ENCODE peak calls at places on chromosomes 1 and 21, in eight cellular contexts. One of them, this sample, is unnamed.

GRCh38 chr1:204545202-204545601 is 29.0 kb downstream of the MDM4 start:
- DNase-seq in lower lobe of right lung: no peak
- DNase-seq in fibroblast of lung: peak; percentile 28
- DNase-seq in mucosa of descending colon: no peak
- DNase-seq in cardiac fibroblast: peak; percentile 57
- DNase-seq in breast epithelium: no peak
- DNase-seq in NB4: no peak
- DNase-seq in Caco-2: no peak
- DNase-seq in this sample: no peak

GRCh38 chr1:236099622-236100021 is 34.7 kb upstream of the NID1 start:
- DNase-seq in lower lobe of right lung: no peak
- DNase-seq in fibroblast of lung: no peak
- DNase-seq in mucosa of descending colon: no peak
- DNase-seq in cardiac fibroblast: no peak
- DNase-seq in breast epithelium: peak; percentile 24
- DNase-seq in NB4: no peak
- DNase-seq in Caco-2: no peak
- DNase-seq in this sample: no peak

GRCh38 chr1:4180066-4180735 is 280.1 kb upstream of the C1orf174 start:
- DNase-seq in lower lobe of right lung: no peak
- DNase-seq in fibroblast of lung: no peak
- DNase-seq in mucosa of descending colon: no peak
- DNase-seq in cardiac fibroblast: no peak
- DNase-seq in breast epithelium: peak; percentile 11
- DNase-seq in NB4: no peak
- DNase-seq in Caco-2: no peak
- DNase-seq in this sample: no peak

GRCh38 chr1:231338270-231339128 is at the start of gene SPRTN:
- DNase-seq in lower lobe of right lung: no peak
- DNase-seq in fibroblast of lung: peak; percentile 22
- DNase-seq in mucosa of descending colon: no peak
- DNase-seq in cardiac fibroblast: peak; percentile 22
- DNase-seq in breast epithelium: no peak
- DNase-seq in NB4: peak; percentile 49
- DNase-seq in Caco-2: no peak
- DNase-seq in this sample: no peak

GRCh38 chr1:112702067-112702395 is 4.9 kb downstream of the RHOC start:
- DNase-seq in lower lobe of right lung: no peak
- DNase-seq in fibroblast of lung: no peak
- DNase-seq in mucosa of descending colon: no peak
- DNase-seq in cardiac fibroblast: no peak
- DNase-seq in breast epithelium: no peak
- DNase-seq in NB4: no peak
- DNase-seq in Caco-2: no peak
- DNase-seq in this sample: no peak

GRCh38 chr1:82001345-82001744 is 200.6 kb downstream of the ADGRL2 start:
- DNase-seq in lower lobe of right lung: no peak
- DNase-seq in fibroblast of lung: no peak
- DNase-seq in mucosa of descending colon: no peak
- DNase-seq in cardiac fibroblast: no peak
- DNase-seq in breast epithelium: no peak
- DNase-seq in NB4: no peak
- DNase-seq in Caco-2: no peak
- DNase-seq in this sample: no peak

GRCh38 chr1:47986741-47987140 is 10.4 kb downstream of the TRABD2B start:
- DNase-seq in lower lobe of right lung: no peak
- DNase-seq in fibroblast of lung: no peak
- DNase-seq in mucosa of descending colon: no peak
- DNase-seq in cardiac fibroblast: no peak
- DNase-seq in breast epithelium: no peak
- DNase-seq in NB4: no peak
- DNase-seq in Caco-2: no peak
- DNase-seq in this sample: no peak

GRCh38 chr21:14918542-14918941 is 146.3 kb downstream of the NRIP1 start:
- DNase-seq in lower lobe of right lung: no peak
- DNase-seq in fibroblast of lung: no peak
- DNase-seq in mucosa of descending colon: no peak
- DNase-seq in cardiac fibroblast: peak; percentile 22
- DNase-seq in breast epithelium: no peak
- DNase-seq in NB4: no peak
- DNase-seq in Caco-2: no peak
- DNase-seq in this sample: no peak

GRCh38 chr1:21232044-21232443 is 55.3 kb upstream of the EIF4G3 start:
- DNase-seq in lower lobe of right lung: no peak
- DNase-seq in fibroblast of lung: peak; percentile 74
- DNase-seq in mucosa of descending colon: peak; percentile 77
- DNase-seq in cardiac fibroblast: peak; percentile 71
- DNase-seq in breast epithelium: no peak
- DNase-seq in NB4: peak; percentile 49
- DNase-seq in Caco-2: peak; percentile 46
- DNase-seq in this sample: no peak

GRCh38 chr1:96918406-96918805 is 196.8 kb downstream of the PTBP2 start:
- DNase-seq in lower lobe of right lung: no peak
- DNase-seq in fibroblast of lung: peak; percentile 77
- DNase-seq in mucosa of descending colon: no peak
- DNase-seq in cardiac fibroblast: peak; percentile 83
- DNase-seq in breast epithelium: no peak
- DNase-seq in NB4: no peak
- DNase-seq in Caco-2: no peak
- DNase-seq in this sample: no peak

GRCh38 chr1:112840631-112841624 is 115.1 kb downstream of the SLC16A1 start:
- DNase-seq in lower lobe of right lung: no peak
- DNase-seq in fibroblast of lung: no peak
- DNase-seq in mucosa of descending colon: peak; percentile 11
- DNase-seq in cardiac fibroblast: peak; percentile 16
- DNase-seq in breast epithelium: no peak
- DNase-seq in NB4: peak; percentile 76
- DNase-seq in Caco-2: no peak
- DNase-seq in this sample: peak; percentile 67

GRCh38 chr1:209513226-209513625 is 70.3 kb upstream of the CAMK1G start:
- DNase-seq in lower lobe of right lung: no peak
- DNase-seq in fibroblast of lung: peak; percentile 56
- DNase-seq in mucosa of descending colon: peak; percentile 6
- DNase-seq in cardiac fibroblast: peak; percentile 64
- DNase-seq in breast epithelium: no peak
- DNase-seq in NB4: peak; percentile 49
- DNase-seq in Caco-2: peak; percentile 38
- DNase-seq in this sample: no peak
- TF ChIP-seq CTCF in lower lobe of right lung: peak; percentile 39
- TF ChIP-seq CTCF in fibroblast of lung: peak; percentile 40
- TF ChIP-seq CTCF in mucosa of descending colon: no peak
- TF ChIP-seq CTCF in cardiac fibroblast: peak; percentile 72
- TF ChIP-seq CTCF in breast epithelium: no peak
- TF ChIP-seq CTCF in NB4: peak; percentile 56
- TF ChIP-seq CTCF in Caco-2: peak; percentile 64
- TF ChIP-seq CTCF in this sample: peak; percentile 56

DNA sequence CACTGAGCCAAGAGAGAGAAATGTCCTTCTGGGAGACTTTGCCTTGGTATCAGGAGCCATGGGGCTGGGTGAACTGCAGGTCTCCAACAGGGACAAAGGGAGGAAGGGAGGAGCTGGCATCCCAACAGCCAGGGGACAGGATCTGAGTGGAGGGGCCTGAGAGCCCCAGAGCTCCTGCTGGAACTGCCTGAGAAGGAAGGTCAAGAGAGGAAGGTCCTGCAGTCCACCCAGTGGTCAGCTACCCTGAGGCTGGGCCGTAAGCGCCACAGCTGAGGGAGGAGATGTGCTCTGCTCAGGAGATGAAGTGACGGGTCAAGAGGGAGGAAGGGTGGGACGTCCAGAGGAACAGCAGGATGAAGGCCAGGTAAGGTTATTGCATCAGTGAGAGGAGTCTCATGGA is 7.5 kb upstream of the CLEC20A start:
- DNase-seq in lower lobe of right lung: no peak
- DNase-seq in fibroblast of lung: no peak
- DNase-seq in mucosa of descending colon: no peak
- DNase-seq in cardiac fibroblast: no peak
- DNase-seq in breast epithelium: no peak
- DNase-seq in NB4: no peak
- DNase-seq in Caco-2: no peak
- DNase-seq in this sample: no peak
- H3K4me3 ChIP-seq in lower lobe of right lung: no peak overlapping the region
- H3K4me3 ChIP-seq in fibroblast of lung: no peak overlapping the region
- H3K4me3 ChIP-seq in mucosa of descending colon: no peak overlapping the region
- H3K4me3 ChIP-seq in cardiac fibroblast: no peak overlapping the region
- H3K4me3 ChIP-seq in breast epithelium: no peak overlapping the region
- H3K4me3 ChIP-seq in NB4: no peak overlapping the region
- H3K4me3 ChIP-seq in Caco-2: no peak overlapping the region
- H3K4me3 ChIP-seq in this sample: no peak overlapping the region

DNA sequence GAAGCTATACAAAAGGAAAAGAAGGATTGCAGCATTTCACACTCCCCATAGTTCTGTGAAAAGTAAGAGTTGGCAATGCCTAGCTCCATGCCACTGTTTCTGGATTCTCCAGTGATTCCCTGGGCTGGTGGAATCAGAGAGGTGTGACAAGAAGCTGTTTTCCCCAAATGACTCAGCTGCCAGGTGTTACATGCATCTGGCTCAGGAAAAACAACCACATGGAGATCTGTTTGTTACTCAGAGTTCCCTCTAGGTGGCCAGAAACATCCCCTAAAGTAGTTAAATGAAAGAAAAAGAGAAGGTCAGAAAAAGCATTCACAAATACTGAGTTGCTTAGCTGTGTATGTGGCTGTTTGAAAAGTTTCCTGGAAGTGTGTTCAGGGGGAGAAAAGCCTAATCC is 115.8 kb downstream of the UCK2 start:
- DNase-seq in lower lobe of right lung: no peak
- DNase-seq in fibroblast of lung: no peak
- DNase-seq in mucosa of descending colon: no peak
- DNase-seq in cardiac fibroblast: peak; percentile 11
- DNase-seq in breast epithelium: no peak
- DNase-seq in NB4: no peak
- DNase-seq in Caco-2: no peak
- DNase-seq in this sample: no peak
- TF ChIP-seq CTCF in lower lobe of right lung: no peak
- TF ChIP-seq CTCF in fibroblast of lung: no peak
- TF ChIP-seq CTCF in mucosa of descending colon: no peak
- TF ChIP-seq CTCF in cardiac fibroblast: no peak
- TF ChIP-seq CTCF in breast epithelium: no peak
- TF ChIP-seq CTCF in NB4: no peak
- TF ChIP-seq CTCF in Caco-2: no peak
- TF ChIP-seq CTCF in this sample: no peak

DNA sequence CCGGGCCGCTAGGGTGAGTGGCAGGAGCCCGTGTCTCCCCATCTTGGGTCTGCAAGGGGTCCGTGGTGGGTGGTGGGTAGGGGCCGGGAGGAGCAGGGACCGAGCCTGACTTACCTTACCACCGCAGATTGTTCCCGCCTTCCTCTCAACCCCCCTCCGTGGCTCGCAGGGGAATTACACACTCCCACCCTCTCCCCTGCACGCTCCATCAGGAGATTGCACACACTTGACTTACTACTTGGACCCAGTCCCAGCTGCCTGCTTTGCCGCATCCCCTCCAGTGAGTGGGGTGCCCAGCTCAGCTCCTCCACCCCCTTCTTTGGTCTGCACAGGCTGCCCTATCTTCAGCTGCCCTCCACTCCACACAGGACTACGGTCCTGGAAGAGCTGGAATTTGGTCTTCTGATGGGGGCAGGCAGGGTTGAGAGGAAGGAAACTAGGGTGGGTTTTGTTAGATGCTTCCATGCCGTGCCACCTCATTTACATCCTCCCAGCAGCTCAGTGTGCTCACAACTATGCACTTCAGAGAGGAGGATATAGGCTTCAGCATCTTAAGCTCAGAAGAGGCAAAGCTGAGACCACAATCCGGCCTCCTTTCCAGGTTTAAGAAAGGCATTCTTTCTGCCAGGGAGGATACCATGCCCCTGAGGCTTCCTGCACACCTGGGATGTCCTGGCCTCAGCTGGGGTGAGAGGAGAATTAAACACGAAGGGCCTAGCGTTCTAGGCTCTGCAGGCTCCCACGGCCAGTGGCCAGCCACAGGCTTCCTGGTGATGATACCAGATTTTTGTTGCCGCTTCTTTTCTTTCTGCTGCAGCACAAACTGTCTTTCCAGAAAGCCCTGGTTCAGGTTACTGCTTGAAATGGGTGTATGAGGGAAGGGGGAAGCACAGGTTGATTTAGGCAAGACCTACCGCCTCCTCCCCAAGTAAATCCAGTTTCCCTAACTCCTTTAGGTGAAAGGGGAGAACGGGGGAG is 2.3 kb downstream of the KCNC4 start:
- DNase-seq in lower lobe of right lung: no peak
- DNase-seq in fibroblast of lung: no peak
- DNase-seq in mucosa of descending colon: no peak
- DNase-seq in cardiac fibroblast: no peak
- DNase-seq in breast epithelium: no peak
- DNase-seq in NB4: no peak
- DNase-seq in Caco-2: no peak
- DNase-seq in this sample: no peak
- H3K4me3 ChIP-seq in lower lobe of right lung: peak overlapping the region; percentile 82
- H3K4me3 ChIP-seq in fibroblast of lung: no peak overlapping the region
- H3K4me3 ChIP-seq in mucosa of descending colon: no peak overlapping the region
- H3K4me3 ChIP-seq in cardiac fibroblast: no peak overlapping the region
- H3K4me3 ChIP-seq in breast epithelium: peak overlapping the region; percentile 98
- H3K4me3 ChIP-seq in NB4: no peak overlapping the region
- H3K4me3 ChIP-seq in Caco-2: no peak overlapping the region
- H3K4me3 ChIP-seq in this sample: no peak overlapping the region